ENCODE peak calls at places on chromosomes 5 and 9, in eight cellular contexts. One of them, this sample, is unnamed.

GRCh38 chr9:99433555-99433954 is 211.5 kb downstream of the SEC61B start:
- DNase-seq in brain microvascular endothelial cell: peak; percentile 80
- DNase-seq in transverse colon: peak; percentile 9
- DNase-seq in IMR-90: peak; percentile 89
- DNase-seq in astrocyte of the cerebellum: no peak
- DNase-seq in AG04450: no peak
- DNase-seq in left ventricle myocardium inferior: no peak
- DNase-seq in cardiac muscle cell: peak; percentile 58
- DNase-seq in this sample: peak; percentile 71

GRCh38 chr5:15249152-15249551 is 250.8 kb upstream of the FBXL7 start:
- DNase-seq in IMR-90: peak; percentile 84
- DNase-seq in left ventricle myocardium inferior: no peak
- DNase-seq in AG04450: peak; percentile 32
- DNase-seq in cardiac muscle cell: no peak
- DNase-seq in astrocyte of the cerebellum: peak; percentile 39
- DNase-seq in transverse colon: no peak
- DNase-seq in brain microvascular endothelial cell: peak; percentile 29
- DNase-seq in this sample: peak; percentile 71

GRCh38 chr9:77291714-77292113 is 114.4 kb downstream of the VPS13A start:
- DNase-seq in AG04450: no peak
- DNase-seq in IMR-90: peak; percentile 33
- DNase-seq in cardiac muscle cell: no peak
- DNase-seq in astrocyte of the cerebellum: no peak
- DNase-seq in left ventricle myocardium inferior: no peak
- DNase-seq in brain microvascular endothelial cell: peak; percentile 49
- DNase-seq in transverse colon: no peak
- DNase-seq in this sample: peak; percentile 26

GRCh38 chr9:23586906-23587305 is 239.1 kb downstream of the ELAVL2 start:
- DNase-seq in IMR-90: no peak
- DNase-seq in cardiac muscle cell: no peak
- DNase-seq in astrocyte of the cerebellum: no peak
- DNase-seq in left ventricle myocardium inferior: no peak
- DNase-seq in brain microvascular endothelial cell: no peak
- DNase-seq in transverse colon: no peak
- DNase-seq in AG04450: no peak
- DNase-seq in this sample: no peak

GRCh38 chr5:78320461-78320860 is 26.0 kb upstream of the AP3B1 start:
- DNase-seq in brain microvascular endothelial cell: no peak
- DNase-seq in transverse colon: no peak
- DNase-seq in AG04450: peak; percentile 26
- DNase-seq in cardiac muscle cell: peak; percentile 29
- DNase-seq in left ventricle myocardium inferior: no peak
- DNase-seq in astrocyte of the cerebellum: peak; percentile 9
- DNase-seq in IMR-90: peak; percentile 69
- DNase-seq in this sample: peak; percentile 54

GRCh38 chr5:66143473-66144073 is 527 bp upstream of the SREK1 start:
- DNase-seq in transverse colon: no peak
- DNase-seq in cardiac muscle cell: peak; percentile 7
- DNase-seq in AG04450: no peak
- DNase-seq in left ventricle myocardium inferior: no peak
- DNase-seq in brain microvascular endothelial cell: no peak
- DNase-seq in astrocyte of the cerebellum: no peak
- DNase-seq in IMR-90: no peak
- DNase-seq in this sample: no peak

GRCh38 chr5:126449751-126450271 is 26.6 kb downstream of the GRAMD2B start:
- DNase-seq in left ventricle myocardium inferior: no peak
- DNase-seq in cardiac muscle cell: peak; percentile 23
- DNase-seq in brain microvascular endothelial cell: peak; percentile 52
- DNase-seq in transverse colon: no peak
- DNase-seq in AG04450: no peak
- DNase-seq in astrocyte of the cerebellum: no peak
- DNase-seq in IMR-90: peak; percentile 77
- DNase-seq in this sample: peak; percentile 63

GRCh38 chr5:45642370-45642769 is 53.8 kb downstream of the HCN1 start:
- DNase-seq in left ventricle myocardium inferior: no peak
- DNase-seq in AG04450: no peak
- DNase-seq in cardiac muscle cell: no peak
- DNase-seq in brain microvascular endothelial cell: no peak
- DNase-seq in IMR-90: no peak
- DNase-seq in astrocyte of the cerebellum: no peak
- DNase-seq in transverse colon: no peak
- DNase-seq in this sample: no peak

GRCh38 chr9:111969061-111969460 is 72.4 kb downstream of the UGCG start:
- DNase-seq in transverse colon: no peak
- DNase-seq in astrocyte of the cerebellum: no peak
- DNase-seq in IMR-90: peak; percentile 72
- DNase-seq in AG04450: no peak
- DNase-seq in brain microvascular endothelial cell: peak; percentile 83
- DNase-seq in left ventricle myocardium inferior: no peak
- DNase-seq in cardiac muscle cell: no peak
- DNase-seq in this sample: peak; percentile 80

GRCh38 chr9:91151014-91151740 is 210.5 kb downstream of the AUH start:
- DNase-seq in left ventricle myocardium inferior: no peak
- DNase-seq in IMR-90: peak; percentile 81
- DNase-seq in cardiac muscle cell: no peak
- DNase-seq in transverse colon: no peak
- DNase-seq in astrocyte of the cerebellum: peak; percentile 66
- DNase-seq in AG04450: no peak
- DNase-seq in brain microvascular endothelial cell: peak; percentile 88
- DNase-seq in this sample: peak; percentile 94

GRCh38 chr5:59800375-59800893 is 93.1 kb downstream of the PDE4D start:
- DNase-seq in left ventricle myocardium inferior: no peak
- DNase-seq in AG04450: no peak
- DNase-seq in astrocyte of the cerebellum: no peak
- DNase-seq in transverse colon: no peak
- DNase-seq in cardiac muscle cell: no peak
- DNase-seq in brain microvascular endothelial cell: no peak
- DNase-seq in IMR-90: no peak
- DNase-seq in this sample: no peak

GRCh38 chr5:150465926-150466325 is 16.4 kb upstream of the RPS14 start:
- DNase-seq in brain microvascular endothelial cell: no peak
- DNase-seq in astrocyte of the cerebellum: no peak
- DNase-seq in transverse colon: no peak
- DNase-seq in cardiac muscle cell: no peak
- DNase-seq in IMR-90: no peak
- DNase-seq in AG04450: no peak
- DNase-seq in left ventricle myocardium inferior: no peak
- DNase-seq in this sample: no peak

GRCh38 chr9:93262537-93263310 is 78.8 kb downstream of the WNK2 start:
- DNase-seq in left ventricle myocardium inferior: no peak
- DNase-seq in brain microvascular endothelial cell: no peak
- DNase-seq in transverse colon: no peak
- DNase-seq in IMR-90: no peak
- DNase-seq in cardiac muscle cell: no peak
- DNase-seq in astrocyte of the cerebellum: no peak
- DNase-seq in AG04450: no peak
- DNase-seq in this sample: no peak

GRCh38 chr5:50439221-50439620 is 1.9 kb downstream of the EMB start:
- DNase-seq in AG04450: no peak
- DNase-seq in cardiac muscle cell: no peak
- DNase-seq in transverse colon: no peak
- DNase-seq in IMR-90: no peak
- DNase-seq in left ventricle myocardium inferior: no peak
- DNase-seq in astrocyte of the cerebellum: no peak
- DNase-seq in brain microvascular endothelial cell: no peak
- DNase-seq in this sample: no peak

GRCh38 chr5:15002791-15003190 is 131.2 kb upstream of the ANKH start:
- DNase-seq in AG04450: no peak
- DNase-seq in brain microvascular endothelial cell: no peak
- DNase-seq in astrocyte of the cerebellum: no peak
- DNase-seq in transverse colon: no peak
- DNase-seq in IMR-90: no peak
- DNase-seq in cardiac muscle cell: no peak
- DNase-seq in left ventricle myocardium inferior: no peak
- DNase-seq in this sample: peak; percentile 25

GRCh38 chr9:131670247-131670681 is 69.6 kb downstream of the RAPGEF1 start:
- DNase-seq in cardiac muscle cell: no peak
- DNase-seq in astrocyte of the cerebellum: no peak
- DNase-seq in IMR-90: no peak
- DNase-seq in AG04450: no peak
- DNase-seq in left ventricle myocardium inferior: peak; percentile 67
- DNase-seq in brain microvascular endothelial cell: no peak
- DNase-seq in transverse colon: peak; percentile 67
- DNase-seq in this sample: no peak

GRCh38 chr5:38292228-38292627 is 33.9 kb downstream of the EGFLAM start:
- DNase-seq in IMR-90: no peak
- DNase-seq in cardiac muscle cell: no peak
- DNase-seq in transverse colon: no peak
- DNase-seq in left ventricle myocardium inferior: no peak
- DNase-seq in astrocyte of the cerebellum: no peak
- DNase-seq in AG04450: no peak
- DNase-seq in brain microvascular endothelial cell: no peak
- DNase-seq in this sample: no peak

GRCh38 chr9:28179893-28180292 is 606.6 kb upstream of the C9orf72 start:
- DNase-seq in astrocyte of the cerebellum: no peak
- DNase-seq in cardiac muscle cell: no peak
- DNase-seq in left ventricle myocardium inferior: no peak
- DNase-seq in IMR-90: no peak
- DNase-seq in transverse colon: no peak
- DNase-seq in AG04450: no peak
- DNase-seq in brain microvascular endothelial cell: no peak
- DNase-seq in this sample: no peak

DNA sequence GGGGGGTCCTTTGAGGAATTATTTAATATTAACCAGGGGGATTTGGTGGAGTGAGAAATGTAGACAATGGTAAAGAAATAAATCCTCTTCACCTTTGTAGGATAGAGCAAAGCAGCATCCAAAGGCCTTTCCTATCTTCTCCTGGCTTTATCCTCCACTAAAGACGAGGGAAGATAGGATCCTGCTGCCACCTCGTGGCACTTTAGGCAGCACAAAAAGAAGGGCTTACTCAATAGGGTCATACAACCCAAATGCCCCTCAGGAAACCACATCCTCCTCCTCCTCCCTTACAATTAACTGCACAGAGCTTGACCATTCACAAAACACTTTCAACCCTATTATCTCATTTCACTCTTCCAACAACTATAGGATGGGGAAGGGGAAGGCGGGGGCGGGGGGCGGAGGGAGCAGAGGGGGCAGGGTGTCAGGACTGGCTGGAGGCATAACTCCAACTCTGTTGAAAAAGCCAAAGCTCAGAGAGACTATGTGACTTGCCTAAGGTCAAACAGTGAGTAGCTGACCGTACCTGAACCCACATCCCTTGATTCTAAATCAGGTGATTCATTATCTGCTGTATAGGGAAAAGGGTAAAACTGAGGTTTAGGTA is 45.4 kb upstream of the MYOT start:
- DNase-seq in left ventricle myocardium inferior: no peak
- DNase-seq in AG04450: peak; percentile 3
- DNase-seq in transverse colon: peak; percentile 45
- DNase-seq in IMR-90: peak; percentile 18
- DNase-seq in cardiac muscle cell: peak; percentile 59
- DNase-seq in brain microvascular endothelial cell: peak; percentile 37
- DNase-seq in astrocyte of the cerebellum: peak; percentile 12
- DNase-seq in this sample: peak; percentile 48
- TF ChIP-seq CTCF in left ventricle myocardium inferior: peak; percentile 51
- TF ChIP-seq CTCF in AG04450: peak; percentile 51
- TF ChIP-seq CTCF in transverse colon: peak; percentile 30
- TF ChIP-seq CTCF in IMR-90: peak; percentile 45
- TF ChIP-seq CTCF in cardiac muscle cell: peak; percentile 66
- TF ChIP-seq CTCF in brain microvascular endothelial cell: peak; percentile 75
- TF ChIP-seq CTCF in astrocyte of the cerebellum: peak; percentile 61
- TF ChIP-seq CTCF in this sample: peak; percentile 57

DNA sequence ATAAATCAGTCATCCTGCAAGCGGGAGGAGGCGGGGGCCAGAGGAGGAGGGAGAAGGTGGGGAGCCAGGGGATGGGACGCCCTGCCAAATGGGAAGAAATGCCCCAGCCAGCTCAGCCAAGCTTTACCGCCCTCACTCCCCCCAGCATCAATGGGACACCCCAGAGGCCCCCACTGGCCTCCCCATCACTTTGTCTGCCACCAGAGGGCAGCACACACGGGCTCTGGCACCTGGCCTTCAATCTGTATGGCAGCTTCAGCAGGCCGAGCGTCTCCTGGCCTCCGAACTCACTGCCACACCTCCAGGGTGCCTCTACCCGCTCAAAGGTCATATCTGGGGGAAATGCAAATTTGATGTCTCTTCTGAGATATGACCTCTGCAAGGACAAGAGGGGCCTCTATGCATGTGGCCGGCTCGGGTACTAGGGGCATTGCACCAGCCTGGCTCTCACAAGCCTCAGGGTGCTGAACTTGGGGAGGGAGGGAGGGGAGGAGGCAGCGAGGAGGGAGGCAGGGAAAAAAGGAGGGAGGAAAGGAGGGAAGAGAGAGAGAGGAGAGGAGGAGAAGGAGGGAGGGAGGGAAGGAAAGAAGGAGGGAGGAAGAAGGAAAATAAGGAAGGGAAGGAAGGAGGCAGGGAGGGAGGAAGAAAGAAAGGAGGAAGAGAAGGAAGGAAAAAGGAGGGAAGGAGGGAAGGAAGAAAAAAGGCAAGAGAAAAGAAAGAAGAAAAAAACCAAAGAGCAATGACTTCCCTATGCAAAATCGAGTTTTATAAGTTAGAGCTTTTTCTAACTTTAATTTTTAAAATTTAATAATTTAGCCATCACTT is 656 bp upstream of the GFI1B start:
- DNase-seq in AG04450: no peak
- DNase-seq in IMR-90: peak; percentile 31
- DNase-seq in astrocyte of the cerebellum: no peak
- DNase-seq in left ventricle myocardium inferior: peak; percentile 48
- DNase-seq in cardiac muscle cell: peak; percentile 66
- DNase-seq in brain microvascular endothelial cell: peak; percentile 42
- DNase-seq in transverse colon: peak; percentile 81
- DNase-seq in this sample: peak; percentile 36
- TF ChIP-seq CTCF in AG04450: peak; percentile 79
- TF ChIP-seq CTCF in IMR-90: peak; percentile 59
- TF ChIP-seq CTCF in astrocyte of the cerebellum: peak; percentile 87
- TF ChIP-seq CTCF in left ventricle myocardium inferior: peak; percentile 76
- TF ChIP-seq CTCF in cardiac muscle cell: peak; percentile 91
- TF ChIP-seq CTCF in brain microvascular endothelial cell: peak; percentile 93
- TF ChIP-seq CTCF in transverse colon: peak; percentile 68
- TF ChIP-seq CTCF in this sample: peak; percentile 85

GRCh38 chr9:106557996-106558667 is 304.8 kb upstream of the ZNF462 start:
- DNase-seq in left ventricle myocardium inferior: no peak
- DNase-seq in cardiac muscle cell: no peak
- DNase-seq in transverse colon: no peak
- DNase-seq in astrocyte of the cerebellum: no peak
- DNase-seq in AG04450: no peak
- DNase-seq in brain microvascular endothelial cell: no peak
- DNase-seq in IMR-90: no peak
- DNase-seq in this sample: no peak

GRCh38 chr9:106560540-106560939 is 302.4 kb upstream of the ZNF462 start:
- DNase-seq in cardiac muscle cell: no peak
- DNase-seq in astrocyte of the cerebellum: no peak
- DNase-seq in AG04450: no peak
- DNase-seq in transverse colon: no peak
- DNase-seq in left ventricle myocardium inferior: no peak
- DNase-seq in brain microvascular endothelial cell: no peak
- DNase-seq in IMR-90: no peak
- DNase-seq in this sample: no peak
- TF ChIP-seq CTCF in cardiac muscle cell: no peak
- TF ChIP-seq CTCF in astrocyte of the cerebellum: no peak
- TF ChIP-seq CTCF in AG04450: no peak
- TF ChIP-seq CTCF in transverse colon: no peak
- TF ChIP-seq CTCF in left ventricle myocardium inferior: peak; percentile 16
- TF ChIP-seq CTCF in brain microvascular endothelial cell: peak; percentile 32
- TF ChIP-seq CTCF in IMR-90: no peak
- TF ChIP-seq CTCF in this sample: no peak

DNA sequence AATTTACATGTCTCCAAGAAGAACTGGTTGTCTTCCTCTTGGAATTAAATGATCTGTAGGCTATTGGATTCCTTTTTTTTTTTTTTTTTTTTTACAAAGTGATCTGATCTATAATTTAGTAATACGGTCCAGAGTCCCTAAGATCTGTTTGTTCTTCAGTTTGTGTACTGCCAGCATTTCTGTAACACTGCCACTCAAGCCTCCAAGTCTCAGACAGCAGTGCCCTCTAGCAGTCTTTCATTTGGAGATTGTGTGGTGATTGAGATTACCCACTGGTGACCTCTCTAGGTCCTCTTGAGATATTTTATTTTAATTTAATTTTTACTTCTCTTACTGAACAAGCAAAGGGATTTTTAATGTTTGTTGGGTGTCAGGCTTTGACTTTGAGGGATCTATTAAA is 40.8 kb downstream of the NDFIP1 start:
- DNase-seq in left ventricle myocardium inferior: no peak
- DNase-seq in AG04450: no peak
- DNase-seq in cardiac muscle cell: no peak
- DNase-seq in brain microvascular endothelial cell: no peak
- DNase-seq in IMR-90: no peak
- DNase-seq in transverse colon: no peak
- DNase-seq in astrocyte of the cerebellum: no peak
- DNase-seq in this sample: no peak
- TF ChIP-seq CTCF in left ventricle myocardium inferior: no peak
- TF ChIP-seq CTCF in AG04450: no peak
- TF ChIP-seq CTCF in cardiac muscle cell: no peak
- TF ChIP-seq CTCF in brain microvascular endothelial cell: no peak
- TF ChIP-seq CTCF in IMR-90: no peak
- TF ChIP-seq CTCF in transverse colon: no peak
- TF ChIP-seq CTCF in astrocyte of the cerebellum: no peak
- TF ChIP-seq CTCF in this sample: no peak

This sample was measured in fibroblast of villous mesenchyme.